ENCODE peak calls at places on chromosome 1, in ten cellular contexts. J is hepatocyte, R is upper lobe of right lung, X is ovary, O is IMR-90, U is right lobe of liver, Q is mesendoderm, M is Panc1, F is dorsolateral prefrontal cortex, Y is breast epithelium. S is an unnamed sample.

GRCh38 chr1:28604962-28605361 is 12.9 kb downstream of the RAB42 start:
- DNase-seq in M (no peak), F (no peak), R (no peak), U (no peak), J (no peak), Q (no peak), O (no peak), Y (no peak), X (no peak), S (no peak)

GRCh38 chr1:223423641-223424233 is 30.5 kb downstream of the CCDC185 start:
- DNase-seq in O (peak), R (no peak), J (no peak), X (no peak), U (no peak), F (no peak), Q (no peak), Y (no peak), M (no peak), S (peak)

GRCh38 chr1:246293366-246294121 is 213.5 kb downstream of the SMYD3 start:
- DNase-seq in O (no peak), U (no peak), M (no peak), Y (no peak), Q (no peak), X (no peak), F (no peak), R (no peak), J (no peak), S (no peak)

GRCh38 chr1:12778061-12778460 is 4.5 kb downstream of the PRAMEF12 start:
- DNase-seq in Y (no peak), M (no peak), X (no peak), F (no peak), O (no peak), U (no peak), R (no peak), Q (no peak), J (no peak), S (no peak)

GRCh38 chr1:12600880-12601633 is 17.0 kb downstream of the DHRS3 start:
- DNase-seq in X (no peak), U (no peak), F (no peak), M (no peak), O (no peak), R (no peak), Y (no peak), J (peak), Q (peak), S (no peak)

GRCh38 chr1:9613625-9614299 is 25.1 kb downstream of the TMEM201 start:
- DNase-seq in F (no peak), X (no peak), U (no peak), M (no peak), Q (no peak), J (no peak), R (peak), O (no peak), Y (no peak), S (no peak)

GRCh38 chr1:192654607-192655389 is 18.9 kb downstream of the RGS13 start:
- DNase-seq in M (peak), F (no peak), O (peak), Q (no peak), X (no peak), Y (no peak), R (no peak), J (no peak), U (no peak), S (peak)

GRCh38 chr1:154446292-154446691 is 41.1 kb downstream of the IL6R start:
- DNase-seq in J (peak), O (peak), X (peak), Q (peak), Y (no peak), M (no peak), U (no peak), F (no peak), R (no peak), S (peak)

GRCh38 chr1:23958810-23959460 is 693 bp upstream of the PNRC2 start:
- DNase-seq in F (peak), X (peak), M (no peak), Y (peak), Q (peak), J (peak), R (peak), O (peak), U (peak), S (peak)

GRCh38 chr1:10788592-10789006 is 7.8 kb downstream of the CASZ1 start:
- DNase-seq in R (peak), U (peak), F (peak), J (peak), X (no peak), O (no peak), Y (no peak), Q (peak), M (no peak), S (no peak)

GRCh38 chr1:35594005-35594760 is 21.1 kb downstream of the TFAP2E start:
- DNase-seq in Q (no peak), U (no peak), Y (no peak), M (no peak), X (no peak), F (no peak), R (no peak), J (no peak), O (no peak), S (no peak)

GRCh38 chr1:98681812-98682211 is 20.3 kb downstream of the SNX7 start:
- DNase-seq in O (no peak), M (no peak), U (no peak), J (no peak), F (no peak), Q (no peak), R (no peak), X (no peak), Y (no peak), S (no peak)

GRCh38 chr1:205236526-205236925 is 8.8 kb downstream of the TMCC2 start:
- DNase-seq in M (no peak), Y (no peak), O (no peak), U (no peak), F (no peak), J (no peak), R (peak), X (no peak), Q (no peak), S (no peak)

GRCh38 chr1:58395355-58395754 is 151.2 kb downstream of the OMA1 start:
- DNase-seq in F (no peak), M (peak), X (no peak), Q (peak), R (no peak), U (no peak), O (peak), Y (no peak), J (peak), S (peak)

GRCh38 chr1:6025269-6026094 is 20.2 kb upstream of the KCNAB2 start:
- DNase-seq in O (peak), X (no peak), Q (no peak), M (no peak), R (no peak), F (no peak), J (no peak), U (no peak), Y (no peak), S (peak)

GRCh38 chr1:236112332-236112627 is 30.1 kb upstream of the GPR137B start:
- DNase-seq in Y (no peak), X (no peak), F (no peak), U (peak), M (no peak), O (no peak), J (no peak), R (no peak), Q (no peak), S (no peak)

GRCh38 chr1:59377350-59377904 is 80.5 kb downstream of the FGGY start:
- DNase-seq in Q (no peak), X (no peak), M (no peak), O (no peak), U (no peak), R (no peak), J (no peak), F (no peak), Y (no peak), S (no peak)

GRCh38 chr1:170162385-170163226 is 16.8 kb downstream of the NTMT2 start:
- DNase-seq in Y (no peak), J (peak), M (no peak), Q (peak), X (peak), R (no peak), O (peak), U (no peak), F (no peak), S (peak)

GRCh38 chr1:223700388-223700918 is 11.9 kb upstream of the CAPN2 start:
- DNase-seq in M (no peak), J (no peak), U (no peak), F (no peak), X (no peak), O (peak), Y (no peak), Q (peak), R (no peak), S (no peak)

GRCh38 chr1:41610361-41610760 is 125.9 kb upstream of the EDN2 start:
- DNase-seq in Y (no peak), J (no peak), X (no peak), R (no peak), Q (no peak), F (no peak), U (no peak), M (no peak), O (no peak), S (no peak)

GRCh38 chr1:155000475-155000724 is 2.2 kb upstream of the ZBTB7B start:
- DNase-seq in U (no peak), F (no peak), R (no peak), Y (no peak), O (no peak), X (no peak), J (no peak), M (no peak), Q (no peak), S (no peak)

DNA sequence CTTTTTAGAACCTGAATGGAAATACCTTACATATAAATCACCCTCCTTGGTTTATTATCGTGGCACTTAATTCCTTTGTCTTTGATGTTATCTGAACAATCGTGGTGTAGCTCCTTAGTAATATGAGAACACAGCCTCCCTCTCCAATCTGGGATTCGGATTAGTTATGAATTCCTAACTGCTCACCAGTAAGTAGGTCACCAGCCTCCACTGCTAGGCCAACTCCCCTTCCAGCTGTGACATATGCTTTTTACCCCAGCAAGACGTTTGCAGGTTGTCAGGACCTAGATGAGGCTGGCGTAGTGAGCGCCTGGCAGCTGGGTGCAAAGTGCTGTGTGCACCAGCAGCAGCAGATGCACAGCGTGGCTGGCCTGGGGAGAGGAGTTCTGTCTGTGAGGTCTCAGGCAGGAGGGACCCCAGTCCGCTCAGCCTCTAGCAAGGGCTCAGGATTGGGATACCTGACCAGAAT is 38.2 kb downstream of the NTPCR start:
- DNase-seq in J (no peak), Q (no peak), O (peak), Y (no peak), U (no peak), R (no peak), F (no peak), X (no peak), M (no peak), S (peak)
- H3K4me3 ChIP-seq in J (no peak), Q (no peak), O (no peak), Y (no peak), U (no peak), R (no peak), F (no peak), X (no peak), M (no peak), S (no peak)

GRCh38 chr1:37034301-37035013 is at the start of gene GRIK3:
- DNase-seq in F (peak), Q (peak), X (no peak), J (peak), M (no peak), U (no peak), O (no peak), R (no peak), Y (no peak), S (no peak)
- H3K4me3 ChIP-seq in F (peak), Q (peak), X (no peak), J (no peak), M (no peak), U (no peak), O (no peak), R (no peak), Y (peak), S (no peak)

DNA sequence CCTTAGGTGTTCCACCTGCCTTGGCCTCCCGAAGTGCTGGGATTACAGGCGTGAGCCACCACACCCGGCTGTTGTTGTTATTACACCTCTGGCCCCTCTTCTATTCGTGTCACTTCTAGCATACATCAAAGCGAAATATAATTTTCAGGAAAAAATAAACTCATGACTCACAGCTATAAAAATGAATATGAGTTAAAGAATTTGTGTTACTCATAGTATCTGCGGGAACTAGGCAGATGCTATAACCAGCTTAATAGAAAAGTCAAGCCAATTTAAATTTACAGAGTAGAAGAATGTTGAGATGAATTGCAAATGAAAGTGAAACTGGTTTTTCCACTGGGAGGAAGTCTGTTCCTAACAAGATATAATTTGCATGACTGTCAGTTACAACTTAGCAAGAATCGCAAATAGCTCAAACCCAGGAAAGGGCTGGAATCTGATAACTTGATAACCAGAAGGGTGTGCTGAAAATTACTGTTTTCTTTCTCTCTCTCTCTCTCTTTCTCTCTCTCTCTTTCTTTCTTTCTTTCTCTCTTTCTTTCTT is 11.2 kb downstream of the OR2W3 start:
- DNase-seq in J (no peak), Y (no peak), X (no peak), M (peak), O (peak), R (no peak), Q (peak), F (no peak), U (no peak), S (peak)
- H3K4me3 ChIP-seq in J (no peak), Y (peak), X (no peak), M (peak), O (no peak), R (peak), Q (no peak), F (peak), U (no peak), S (no peak)

GRCh38 chr1:167629681-167630567 is at the start of gene RCSD1:
- DNase-seq in U (peak), R (peak), J (no peak), M (no peak), X (no peak), Y (no peak), Q (peak), F (no peak), O (no peak), S (no peak)

GRCh38 chr1:167631987-167632680 is 2.1 kb downstream of the RCSD1 start:
- DNase-seq in Q (peak), R (no peak), U (no peak), J (no peak), M (no peak), O (no peak), F (no peak), Y (no peak), X (no peak), S (no peak)

GRCh38 chr1:167631386-167631941 is 1.4 kb downstream of the RCSD1 start:
- DNase-seq in O (no peak), F (no peak), U (no peak), X (no peak), R (no peak), J (no peak), Y (no peak), Q (no peak), M (no peak), S (no peak)

GRCh38 chr1:167628754-167629515 is 1.1 kb upstream of the RCSD1 start:
- DNase-seq in R (no peak), M (no peak), Q (no peak), Y (no peak), J (no peak), X (no peak), O (no peak), F (no peak), U (no peak), S (no peak)

GRCh38 chr1:167630568-167631385 is 745 bp downstream of the RCSD1 start:
- DNase-seq in Q (no peak), O (no peak), U (no peak), F (no peak), R (no peak), Y (no peak), J (no peak), X (no peak), M (no peak), S (no peak)
- H3K4me3 ChIP-seq in Q (peak), O (peak), U (peak), F (peak), R (peak), Y (peak), J (peak), X (peak), M (peak), S (peak)

S was measured in foreskin fibroblast.